ENCODE peak calls at places on chromosomes 16 and 17, in six cellular contexts. One of them, this sample, is unnamed.

GRCh38 chr16:79170565-79171242 is 429.8 kb downstream of the MAF start:
- DNase-seq in Right ventricle myocardium superior: no peak
- DNase-seq in putamen: no peak
- DNase-seq in activated CD4-positive, alpha-beta T cell treated with anti-CD3 and anti-CD28 coated beads for 36 hours: no peak
- DNase-seq in psoas muscle: no peak
- DNase-seq in NCI-H2171: no peak
- DNase-seq in this sample: no peak

GRCh38 chr16:29156511-29156910 is 171.7 kb downstream of the LAT start:
- DNase-seq in Right ventricle myocardium superior: peak
- DNase-seq in putamen: no peak
- DNase-seq in activated CD4-positive, alpha-beta T cell treated with anti-CD3 and anti-CD28 coated beads for 36 hours: no peak
- DNase-seq in psoas muscle: no peak
- DNase-seq in NCI-H2171: no peak
- DNase-seq in this sample: no peak

GRCh38 chr16:48537275-48537674 is 72.7 kb downstream of the N4BP1 start:
- DNase-seq in Right ventricle myocardium superior: peak
- DNase-seq in putamen: no peak
- DNase-seq in activated CD4-positive, alpha-beta T cell treated with anti-CD3 and anti-CD28 coated beads for 36 hours: no peak
- DNase-seq in psoas muscle: no peak
- DNase-seq in NCI-H2171: no peak
- DNase-seq in this sample: no peak

GRCh38 chr17:57694051-57694450 is 51.0 kb downstream of the CCDC182 start:
- DNase-seq in Right ventricle myocardium superior: no peak
- DNase-seq in putamen: no peak
- DNase-seq in activated CD4-positive, alpha-beta T cell treated with anti-CD3 and anti-CD28 coated beads for 36 hours: no peak
- DNase-seq in psoas muscle: no peak
- DNase-seq in NCI-H2171: no peak
- DNase-seq in this sample: no peak

GRCh38 chr16:17828012-17828411 is 357.3 kb upstream of the XYLT1 start:
- DNase-seq in Right ventricle myocardium superior: no peak
- DNase-seq in putamen: no peak
- DNase-seq in activated CD4-positive, alpha-beta T cell treated with anti-CD3 and anti-CD28 coated beads for 36 hours: no peak
- DNase-seq in psoas muscle: no peak
- DNase-seq in NCI-H2171: no peak
- DNase-seq in this sample: no peak

GRCh38 chr16:65062736-65063583 is 58.9 kb downstream of the CDH11 start:
- DNase-seq in Right ventricle myocardium superior: no peak
- DNase-seq in putamen: no peak
- DNase-seq in activated CD4-positive, alpha-beta T cell treated with anti-CD3 and anti-CD28 coated beads for 36 hours: no peak
- DNase-seq in psoas muscle: no peak
- DNase-seq in NCI-H2171: no peak
- DNase-seq in this sample: no peak

GRCh38 chr16:47848481-47849109 is 307.2 kb downstream of the ABCC12 start:
- DNase-seq in Right ventricle myocardium superior: no peak
- DNase-seq in putamen: peak
- DNase-seq in activated CD4-positive, alpha-beta T cell treated with anti-CD3 and anti-CD28 coated beads for 36 hours: no peak
- DNase-seq in psoas muscle: no peak
- DNase-seq in NCI-H2171: no peak
- DNase-seq in this sample: no peak

GRCh38 chr16:54034684-54035083 is 251.9 kb downstream of the IRX3 start:
- DNase-seq in Right ventricle myocardium superior: no peak
- DNase-seq in putamen: no peak
- DNase-seq in activated CD4-positive, alpha-beta T cell treated with anti-CD3 and anti-CD28 coated beads for 36 hours: no peak
- DNase-seq in psoas muscle: no peak
- DNase-seq in NCI-H2171: no peak
- DNase-seq in this sample: no peak

GRCh38 chr17:80212962-80213650 is 7.0 kb downstream of the SGSH start:
- DNase-seq in Right ventricle myocardium superior: peak
- DNase-seq in putamen: peak
- DNase-seq in activated CD4-positive, alpha-beta T cell treated with anti-CD3 and anti-CD28 coated beads for 36 hours: no peak
- DNase-seq in psoas muscle: no peak
- DNase-seq in NCI-H2171: no peak
- DNase-seq in this sample: no peak

GRCh38 chr17:78821961-78822360 is 18.7 kb downstream of the USP36 start:
- DNase-seq in Right ventricle myocardium superior: no peak
- DNase-seq in putamen: no peak
- DNase-seq in activated CD4-positive, alpha-beta T cell treated with anti-CD3 and anti-CD28 coated beads for 36 hours: no peak
- DNase-seq in psoas muscle: peak
- DNase-seq in NCI-H2171: no peak
- DNase-seq in this sample: no peak

GRCh38 chr16:81127051-81127450 is 30.9 kb upstream of the GCSH start:
- DNase-seq in Right ventricle myocardium superior: no peak
- DNase-seq in putamen: no peak
- DNase-seq in activated CD4-positive, alpha-beta T cell treated with anti-CD3 and anti-CD28 coated beads for 36 hours: no peak
- DNase-seq in psoas muscle: no peak
- DNase-seq in NCI-H2171: no peak
- DNase-seq in this sample: no peak

This sample was measured in CD8-positive, alpha-beta T cell.